ENCODE peak calls at places on chromosome 6, in six cellular contexts. N is heart left ventricle, R is upper lobe of left lung, T is psoas muscle, Q is ovary, M is spleen. L is an unnamed sample.

GRCh38 chr6:147974376-147974775 is 368.3 kb upstream of the SASH1 start:
- DNase-seq in R (no peak), Q (no peak), M (no peak), N (no peak), T (no peak), L (peak; percentile 74)

GRCh38 chr6:89120371-89120770 is 2.5 kb upstream of the SRSF12 start:
- DNase-seq in Q (no peak), N (no peak), T (no peak), R (no peak), M (no peak), L (peak; percentile 13)

GRCh38 chr6:107033136-107033535 is 5.1 kb downstream of the MTRES1 start:
- DNase-seq in T (no peak), Q (no peak), R (no peak), N (no peak), M (no peak), L (no peak)

GRCh38 chr6:36627801-36628246 is 33.7 kb downstream of the SRSF3 start:
- DNase-seq in N (peak; percentile 46), M (peak; percentile 79), T (no peak), R (no peak), Q (peak; percentile 76), L (peak; percentile 47)

GRCh38 chr6:104728444-104728843 is 131.3 kb downstream of the HACE1 start:
- DNase-seq in R (no peak), T (no peak), N (no peak), Q (no peak), M (no peak), L (no peak)

GRCh38 chr6:167699141-167700036 is 127.3 kb upstream of the AFDN start:
- DNase-seq in M (peak; percentile 93), R (peak; percentile 78), N (peak; percentile 81), Q (peak; percentile 68), T (peak; percentile 72), L (peak; percentile 50)

GRCh38 chr6:18166314-18167007 is 11.2 kb downstream of the KDM1B start:
- DNase-seq in T (no peak), R (no peak), N (no peak), Q (no peak), M (no peak), L (peak; percentile 13)

GRCh38 chr6:42118162-42119001 is 24.0 kb downstream of the C6orf132 start:
- DNase-seq in Q (no peak), M (no peak), R (peak; percentile 89), N (no peak), T (peak; percentile 50), L (peak; percentile 64)

GRCh38 chr6:128438311-128438916 is 82.0 kb downstream of the PTPRK start:
- DNase-seq in T (no peak), N (no peak), M (no peak), Q (no peak), R (no peak), L (no peak)

GRCh38 chr6:166555066-166555465 is 31.4 kb downstream of the RAMACL start:
- DNase-seq in T (no peak), Q (no peak), R (no peak), M (peak; percentile 29), N (no peak), L (no peak)

GRCh38 chr6:43924222-43924702 is 154.3 kb downstream of the VEGFA start:
- DNase-seq in M (peak; percentile 86), R (peak; percentile 82), N (no peak), Q (peak; percentile 19), T (no peak), L (no peak)

GRCh38 chr6:31663961-31664789 is 622 bp downstream of the GPANK1 start:
- DNase-seq in N (no peak), R (no peak), T (peak; percentile 46), M (peak; percentile 82), Q (peak; percentile 66), L (peak; percentile 77)

GRCh38 chr6:31070711-31071197 is 41.6 kb downstream of the C6orf15 start:
- DNase-seq in N (peak; percentile 21), R (no peak), Q (peak; percentile 58), M (no peak), T (no peak), L (peak; percentile 90)

GRCh38 chr6:6596529-6596928 is 8.0 kb downstream of the LY86 start:
- DNase-seq in T (no peak), M (no peak), R (no peak), N (peak; percentile 57), Q (no peak), L (no peak)

GRCh38 chr6:77466055-77467028 is 3.1 kb upstream of the HTR1B start:
- DNase-seq in N (no peak), M (no peak), R (no peak), T (peak; percentile 13), Q (peak; percentile 44), L (peak; percentile 75)

GRCh38 chr6:4460595-4461475 is 315.4 kb upstream of the CDYL start:
- DNase-seq in T (peak; percentile 78), R (peak; percentile 10), Q (peak; percentile 75), M (no peak), N (peak; percentile 52), L (peak; percentile 43)

GRCh38 chr6:162442675-162443074 is 284.9 kb downstream of the PRKN start:
- DNase-seq in Q (no peak), R (no peak), N (no peak), T (no peak), M (no peak), L (no peak)

GRCh38 chr6:80223743-80224212 is 117.3 kb downstream of the BCKDHB start:
- DNase-seq in R (no peak), T (peak; percentile 25), N (no peak), Q (no peak), M (no peak), L (no peak)

GRCh38 chr6:34425132-34425497 is 754 bp downstream of the RPS10 start:
- DNase-seq in Q (no peak), N (no peak), R (no peak), T (no peak), M (no peak), L (peak; percentile 15)

GRCh38 chr6:6834356-6835342 is 246.1 kb downstream of the LY86 start:
- DNase-seq in N (no peak), M (no peak), T (no peak), Q (no peak), R (no peak), L (peak; percentile 58)

GRCh38 chr6:165456327-165456726 is 146.9 kb upstream of the C6orf118 start:
- DNase-seq in T (no peak), N (no peak), R (no peak), Q (no peak), M (no peak), L (no peak)

DNA sequence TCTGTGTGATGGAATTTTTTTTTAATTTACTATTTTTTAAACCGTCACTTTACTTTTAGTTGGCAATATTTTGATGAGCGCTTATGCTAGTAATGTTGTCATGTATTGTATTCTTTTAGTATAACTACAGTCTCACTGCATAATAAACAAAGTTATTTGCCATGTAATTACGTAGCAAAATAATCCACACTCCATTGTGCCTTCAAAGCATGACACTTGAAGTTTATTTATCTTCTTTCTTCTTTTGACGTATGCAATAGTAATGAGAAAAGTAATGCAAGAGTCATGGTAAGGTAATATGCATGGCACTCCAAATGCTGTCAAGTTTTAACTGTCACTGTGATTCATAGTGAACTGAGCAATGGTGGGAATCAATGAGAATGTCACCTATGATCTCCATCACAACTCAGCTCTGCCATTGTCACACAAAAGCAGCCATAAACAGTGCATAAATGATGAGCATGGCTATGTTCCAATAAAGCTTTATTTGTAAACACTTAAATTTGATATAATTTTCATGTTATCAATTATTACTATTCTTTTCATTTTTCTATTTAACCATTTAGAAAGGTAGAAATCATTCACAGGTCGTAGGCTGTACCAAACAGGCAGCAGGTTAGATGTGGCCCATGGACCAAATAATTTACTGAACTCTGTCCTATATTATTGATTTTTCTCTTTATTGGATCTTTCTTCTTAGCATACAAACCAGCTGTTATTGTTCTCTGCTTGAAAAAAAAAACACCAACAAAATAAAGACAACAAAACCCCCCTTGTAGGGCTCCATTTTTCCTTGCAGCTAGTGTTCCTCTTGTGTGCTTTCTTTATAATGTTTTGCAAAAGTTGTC is 27.1 kb downstream of the RNF217 start:
- DNase-seq in T (no peak), M (no peak), R (no peak), N (no peak), Q (no peak), L (no peak)
- H3K4me3 ChIP-seq in T (no peak overlapping the region), M (no peak overlapping the region), R (no peak overlapping the region), N (no peak overlapping the region), Q (no peak overlapping the region), L (no peak overlapping the region)

GRCh38 chr6:169487579-169488205 is 214.1 kb downstream of the WDR27 start:
- DNase-seq in M (no peak), N (no peak), R (no peak), Q (no peak), T (no peak), L (no peak)
- TF ChIP-seq CTCF in M (no peak), N (no peak), R (no peak), Q (peak; percentile 49), T (no peak), L (peak; percentile 7)

GRCh38 chr6:27478706-27479318 is 5.9 kb upstream of the ZNF184 start:
- DNase-seq in T (peak; percentile 86), M (peak; percentile 92), Q (peak; percentile 94), N (peak; percentile 91), R (no peak), L (peak; percentile 81)

GRCh38 chr6:27476090-27476489 is 3.2 kb upstream of the ZNF184 start:
- DNase-seq in T (no peak), M (no peak), R (no peak), N (no peak), Q (no peak), L (no peak)

GRCh38 chr6:27479319-27480182 is 6.6 kb upstream of the ZNF184 start:
- DNase-seq in R (peak; percentile 71), M (peak; percentile 89), N (peak; percentile 76), Q (peak; percentile 92), T (peak; percentile 73), L (peak; percentile 94)

GRCh38 chr6:27478141-27478705 is 5.3 kb upstream of the ZNF184 start:
- DNase-seq in M (no peak), Q (no peak), N (no peak), T (no peak), R (no peak), L (peak; percentile 20)

GRCh38 chr6:27477318-27478013 is 4.6 kb upstream of the ZNF184 start:
- DNase-seq in M (no peak), T (no peak), Q (no peak), N (no peak), R (no peak), L (no peak)
- H3K4me3 ChIP-seq in M (no peak overlapping the region), T (peak overlapping the region; percentile 73), Q (peak overlapping the region; percentile 88), N (peak overlapping the region; percentile 75), R (no peak overlapping the region), L (peak overlapping the region; percentile 57)

DNA sequence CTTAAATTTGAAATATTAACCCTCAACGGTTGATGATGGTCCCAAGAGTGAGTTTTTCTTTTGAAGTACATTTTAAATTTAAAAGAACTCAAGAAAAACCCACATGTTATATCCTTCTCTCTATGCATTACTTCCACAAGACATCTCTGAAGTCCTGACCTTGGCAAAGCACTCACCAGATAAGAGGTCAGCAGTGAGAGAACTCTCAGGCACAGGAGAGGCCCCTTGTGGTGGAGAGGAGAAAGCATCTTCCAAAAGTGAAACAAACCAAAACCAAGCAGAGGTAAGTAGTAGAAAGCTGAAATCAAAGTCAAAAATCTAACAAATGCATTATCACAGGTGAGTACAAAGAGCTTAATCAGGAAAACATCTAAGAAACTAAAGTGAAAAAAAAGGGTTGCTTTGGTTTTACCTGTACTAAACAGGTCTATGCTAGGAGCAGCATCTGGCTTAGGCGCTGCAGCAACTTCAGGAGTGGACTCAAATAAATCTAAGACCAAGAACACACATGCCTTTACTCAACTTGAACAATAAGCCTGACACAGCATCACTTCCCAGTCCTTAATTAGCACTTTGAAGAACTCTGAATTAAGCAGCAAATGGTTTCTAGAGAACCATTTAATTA is 80.5 kb downstream of the PRSS35 start:
- DNase-seq in R (no peak), N (no peak), Q (no peak), T (no peak), M (no peak), L (peak; percentile 30)
- TF ChIP-seq CTCF in R (peak; percentile 14), N (peak; percentile 33), Q (no peak), T (peak; percentile 5), M (no peak), L (peak; percentile 75)

L was measured in epithelial cell of esophagus.